ENCODE peak calls at places on chromosome 1, in nine cellular contexts. H, Y, Q, C, B, I, R, S and F are unnamed samples.

GRCh38 chr1:57137980-57138379 is 172.2 kb upstream of the C8B start:
- DNase-seq in C (no peak), R (no peak), H (no peak), B (no peak), Q (no peak), S (no peak), I (no peak), Y (no peak), F (no peak)

GRCh38 chr1:93463960-93464359 is 16.0 kb downstream of the FNBP1L start:
- DNase-seq in H (no peak), Y (no peak), I (no peak), B (no peak), C (no peak), Q (no peak), R (no peak), S (no peak), F (peak; percentile 6)

GRCh38 chr1:172382949-172383348 is 37.5 kb upstream of the C1orf105 start:
- DNase-seq in Q (no peak), C (no peak), B (no peak), R (no peak), S (no peak), Y (no peak), H (no peak), I (no peak), F (no peak)

GRCh38 chr1:4796999-4797375 is 142.6 kb downstream of the AJAP1 start:
- DNase-seq in I (no peak), C (no peak), R (no peak), B (no peak), Q (no peak), Y (no peak), H (no peak), S (no peak), F (no peak)

GRCh38 chr1:91374086-91374485 is 30.6 kb downstream of the HFM1 start:
- DNase-seq in R (no peak), I (no peak), B (no peak), S (no peak), H (no peak), Q (no peak), Y (no peak), C (no peak), F (no peak)

GRCh38 chr1:228306275-228307217 is 98.7 kb downstream of the OBSCN start:
- DNase-seq in Y (no peak), H (no peak), Q (no peak), B (peak; percentile 14), S (peak; percentile 55), R (no peak), I (peak; percentile 62), C (no peak), F (no peak)

GRCh38 chr1:68065766-68066165 is 15.3 kb upstream of the DIRAS3 start:
- DNase-seq in C (no peak), H (no peak), Q (no peak), B (no peak), S (no peak), I (no peak), Y (no peak), R (no peak), F (no peak)

GRCh38 chr1:235327559-235328270 is at the start of gene ARID4B:
- DNase-seq in R (no peak), S (peak; percentile 91), C (no peak), B (no peak), Q (no peak), I (no peak), Y (no peak), H (peak; percentile 82), F (no peak)

GRCh38 chr1:46606255-46606965 is 2.3 kb upstream of the MKNK1 start:
- DNase-seq in Y (no peak), C (no peak), I (no peak), R (no peak), Q (no peak), H (no peak), B (no peak), S (no peak), F (no peak)

GRCh38 chr1:117427297-117427696 is 60.0 kb downstream of the MAN1A2 start:
- DNase-seq in B (no peak), Q (no peak), H (no peak), S (no peak), I (no peak), R (no peak), Y (no peak), C (no peak), F (peak; percentile 1)

GRCh38 chr1:32400876-32401631 is 6.8 kb upstream of the BSDC1 start:
- DNase-seq in R (peak; percentile 83), I (peak; percentile 92), B (peak; percentile 82), H (peak; percentile 87), Q (peak; percentile 48), S (peak; percentile 93), Y (peak; percentile 56), C (peak; percentile 90), F (peak; percentile 78)

GRCh38 chr1:210024996-210025395 is 87.0 kb downstream of the SYT14 start:
- DNase-seq in C (no peak), S (no peak), I (no peak), H (no peak), B (no peak), Q (no peak), Y (no peak), R (no peak), F (no peak)

GRCh38 chr1:201945157-201945556 is 1.2 kb downstream of the LMOD1 start:
- DNase-seq in R (no peak), H (no peak), B (no peak), Y (no peak), S (no peak), C (no peak), I (no peak), Q (no peak), F (no peak)

GRCh38 chr1:201946224-201946908 is at the start of gene LMOD1:
- DNase-seq in I (peak; percentile 99), R (peak; percentile 79), H (peak; percentile 95), Q (peak; percentile 95), Y (no peak), B (peak; percentile 84), C (peak; percentile 94), S (peak; percentile 92), F (peak; percentile 86)

GRCh38 chr1:201945863-201946223 is 505 bp downstream of the LMOD1 start:
- DNase-seq in B (no peak), S (no peak), H (no peak), R (no peak), Q (no peak), I (no peak), C (no peak), Y (no peak), F (no peak)

GRCh38 chr1:201944002-201944401 is 2.3 kb downstream of the LMOD1 start:
- DNase-seq in Q (no peak), R (no peak), S (no peak), I (no peak), Y (no peak), B (no peak), H (no peak), C (no peak), F (no peak)

GRCh38 chr1:201944639-201945038 is 1.7 kb downstream of the LMOD1 start:
- DNase-seq in R (no peak), H (no peak), S (no peak), Y (no peak), Q (no peak), C (no peak), B (no peak), I (no peak), F (no peak)
- H3K4me3 ChIP-seq in R (peak overlapping the region; percentile 17), H (peak overlapping the region; percentile 60), S (peak overlapping the region; percentile 84), Y (no peak overlapping the region), Q (peak overlapping the region; percentile 98), C (no peak overlapping the region), B (peak overlapping the region; percentile 63), I (peak overlapping the region; percentile 83), F (no peak overlapping the region)

GRCh38 chr1:215983680-215984079 is 416.6 kb downstream of the KCTD3 start:
- DNase-seq in Y (no peak), S (no peak), I (no peak), B (no peak), Q (no peak), R (no peak), C (no peak), H (no peak), F (no peak)

GRCh38 chr1:215992620-215993019 is 425.5 kb downstream of the KCTD3 start:
- DNase-seq in C (no peak), R (no peak), Q (no peak), I (no peak), H (no peak), Y (peak; percentile 14), B (no peak), S (no peak), F (peak; percentile 39)

GRCh38 chr1:215987092-215987855 is 420.2 kb downstream of the KCTD3 start:
- DNase-seq in H (no peak), C (no peak), I (no peak), B (no peak), Y (no peak), Q (no peak), S (no peak), R (no peak), F (no peak)
- TF ChIP-seq CTCF in H (no peak), C (no peak), I (no peak), B (no peak), Y (no peak), Q (no peak), S (no peak), R (no peak), F (no peak)

GRCh38 chr1:236351875-236352573 is 42.1 kb upstream of the EDARADD start:
- DNase-seq in Q (no peak), B (no peak), C (no peak), Y (no peak), I (no peak), H (no peak), R (no peak), S (no peak), F (no peak)

GRCh38 chr1:236350308-236350707 is 43.8 kb upstream of the EDARADD start:
- DNase-seq in Q (no peak), Y (no peak), R (no peak), B (no peak), S (no peak), C (no peak), H (no peak), I (no peak), F (no peak)

GRCh38 chr1:236361909-236362590 is 32.0 kb upstream of the EDARADD start:
- DNase-seq in R (no peak), B (no peak), C (no peak), S (no peak), I (no peak), H (no peak), Q (no peak), Y (no peak), F (no peak)

GRCh38 chr1:236354330-236355147 is 39.5 kb upstream of the EDARADD start:
- DNase-seq in Q (no peak), C (no peak), Y (no peak), I (no peak), H (no peak), S (no peak), B (no peak), R (peak; percentile 5), F (peak; percentile 16)

GRCh38 chr1:236356141-236356540 is 37.9 kb upstream of the EDARADD start:
- DNase-seq in R (no peak), H (no peak), C (no peak), I (no peak), B (no peak), Y (no peak), S (no peak), Q (no peak), F (no peak)
- H3K4me3 ChIP-seq in R (no peak overlapping the region), H (no peak overlapping the region), C (no peak overlapping the region), I (no peak overlapping the region), B (no peak overlapping the region), Y (no peak overlapping the region), S (no peak overlapping the region), Q (no peak overlapping the region), F (no peak overlapping the region)

GRCh38 chr1:86365890-86366289 is 30.2 kb downstream of the ODF2L start:
- DNase-seq in H (no peak), S (no peak), B (no peak), Y (no peak), Q (no peak), I (no peak), C (no peak), R (no peak), F (no peak)

GRCh38 chr1:86362807-86363206 is 33.3 kb downstream of the ODF2L start:
- DNase-seq in S (no peak), H (no peak), Y (no peak), C (no peak), R (no peak), Q (no peak), I (no peak), B (no peak), F (no peak)
- TF ChIP-seq CTCF in S (no peak), H (no peak), Y (no peak), C (no peak), R (no peak), Q (no peak), I (no peak), B (no peak), F (peak; percentile 2)